ENCODE peak calls at places on chromosomes 6 and 20, in seven cellular contexts. B is iPS-NIHi11, U is cardiac fibroblast, T is AG09319, L is endodermal cell, W is NCI-H2171 treated with DMSO at 0.1 percent for 48 hours, Y is WTC11. G is an unnamed sample.

GRCh38 chr20:50354690-50355592 is 155.2 kb upstream of the PTPN1 start:
- DNase-seq in B (no peak), U (no peak), T (no peak), L (no peak), W (no peak), Y (no peak), G (peak)

GRCh38 chr6:157645201-157645795 is 177.7 kb upstream of the SNX9 start:
- DNase-seq in B (no peak), U (no peak), T (no peak), L (no peak), W (no peak), Y (no peak), G (no peak)

GRCh38 chr6:168192195-168192900 is 113.3 kb upstream of the FRMD1 start:
- DNase-seq in B (no peak), U (no peak), T (no peak), L (peak), W (peak), Y (no peak), G (no peak)

GRCh38 chr20:56353356-56353755 is 5.4 kb upstream of the FAM210B start:
- DNase-seq in B (no peak), U (no peak), T (no peak), L (no peak), W (no peak), Y (no peak), G (no peak)

GRCh38 chr6:101853226-101853625 is 459.7 kb downstream of the GRIK2 start:
- DNase-seq in B (no peak), U (peak), T (no peak), L (no peak), W (no peak), Y (no peak), G (no peak)

GRCh38 chr6:90790696-90791095 is 203.8 kb upstream of the MAP3K7 start:
- DNase-seq in B (no peak), U (peak), T (no peak), L (no peak), W (no peak), Y (no peak), G (no peak)

GRCh38 chr6:135267085-135267484 is 86.0 kb downstream of the MYB start:
- DNase-seq in B (no peak), U (no peak), T (no peak), L (no peak), W (peak), Y (no peak), G (no peak)

GRCh38 chr6:34546551-34547321 is 9.4 kb downstream of the SPDEF start:
- DNase-seq in B (no peak), U (no peak), T (no peak), L (no peak), W (peak), Y (no peak), G (no peak)

GRCh38 chr6:24721461-24722215 is 2.7 kb upstream of the C6orf62 start:
- DNase-seq in B (peak), U (peak), T (peak), L (no peak), W (no peak), Y (no peak), G (peak)

GRCh38 chr20:6975326-6975725 is 207.8 kb downstream of the BMP2 start:
- DNase-seq in B (no peak), U (no peak), T (no peak), L (no peak), W (no peak), Y (no peak), G (no peak)

GRCh38 chr6:16722616-16723015 is 38.6 kb downstream of the ATXN1 start:
- DNase-seq in B (no peak), U (no peak), T (no peak), L (no peak), W (no peak), Y (no peak), G (no peak)

GRCh38 chr6:91193446-91193845 is 606.6 kb upstream of the MAP3K7 start:
- DNase-seq in B (no peak), U (no peak), T (no peak), L (no peak), W (no peak), Y (no peak), G (no peak)

GRCh38 chr6:109912136-109912535 is 66.0 kb upstream of the GPR6 start:
- DNase-seq in B (no peak), U (no peak), T (no peak), L (no peak), W (no peak), Y (no peak), G (no peak)

GRCh38 chr6:40819182-40819834 is 219.7 kb downstream of the UNC5CL start:
- DNase-seq in B (no peak), U (no peak), T (no peak), L (no peak), W (no peak), Y (no peak), G (no peak)

GRCh38 chr6:25229671-25230321 is 49.4 kb upstream of the CARMIL1 start:
- DNase-seq in B (no peak), U (peak), T (peak), L (no peak), W (no peak), Y (no peak), G (no peak)

GRCh38 chr6:45854343-45854742 is 161.3 kb downstream of the CLIC5 start:
- DNase-seq in B (no peak), U (no peak), T (peak), L (no peak), W (peak), Y (no peak), G (no peak)

GRCh38 chr6:156886409-156886808 is 109.2 kb downstream of the ARID1B start:
- DNase-seq in B (no peak), U (peak), T (no peak), L (no peak), W (no peak), Y (no peak), G (no peak)

GRCh38 chr6:163248051-163248450 is 166.5 kb upstream of the QKI start:
- DNase-seq in B (no peak), U (peak), T (no peak), L (no peak), W (no peak), Y (no peak), G (no peak)

GRCh38 chr6:149075616-149076354 is 241.7 kb upstream of the TAB2 start:
- DNase-seq in B (no peak), U (peak), T (no peak), L (no peak), W (no peak), Y (no peak), G (no peak)

GRCh38 chr6:69007781-69008180 is 372.7 kb downstream of the ADGRB3 start:
- DNase-seq in B (no peak), U (no peak), T (no peak), L (no peak), W (no peak), Y (no peak), G (no peak)

GRCh38 chr20:45469336-45470261 is at the start of gene WFDC2:
- DNase-seq in B (peak), U (no peak), T (no peak), L (peak), W (peak), Y (peak), G (peak)

GRCh38 chr20:49501917-49502316 is 19.4 kb upstream of the KCNB1 start:
- DNase-seq in B (peak), U (peak), T (no peak), L (no peak), W (peak), Y (no peak), G (peak)

GRCh38 chr6:118507636-118508035 is 40.5 kb upstream of the PLN start:
- DNase-seq in B (no peak), U (no peak), T (no peak), L (no peak), W (no peak), Y (no peak), G (no peak)

GRCh38 chr6:156563710-156564109 is 213.5 kb upstream of the ARID1B start:
- DNase-seq in B (no peak), U (no peak), T (no peak), L (no peak), W (peak), Y (no peak), G (peak)

GRCh38 chr20:25050082-25050481 is 7.9 kb downstream of the ACSS1 start:
- DNase-seq in B (no peak), U (no peak), T (no peak), L (peak), W (no peak), Y (no peak), G (no peak)

GRCh38 chr20:32091888-32092346 is 17.6 kb upstream of the TM9SF4 start:
- DNase-seq in B (peak), U (peak), T (peak), L (peak), W (peak), Y (peak), G (peak)

GRCh38 chr6:140269766-140270165 is 895.3 kb upstream of the CITED2 start:
- DNase-seq in B (no peak), U (peak), T (no peak), L (no peak), W (no peak), Y (no peak), G (no peak)

GRCh38 chr6:109139109-109139508 is 43.8 kb downstream of the CEP57L1 start:
- DNase-seq in B (no peak), U (peak), T (no peak), L (no peak), W (no peak), Y (no peak), G (no peak)

GRCh38 chr6:38322123-38322522 is 317.6 kb downstream of the BTBD9 start:
- DNase-seq in B (no peak), U (no peak), T (no peak), L (no peak), W (no peak), Y (no peak), G (no peak)

GRCh38 chr6:133918208-133918930 is 29.5 kb downstream of the TCF21 start:
- DNase-seq in B (no peak), U (no peak), T (no peak), L (no peak), W (peak), Y (no peak), G (no peak)

GRCh38 chr6:48714286-48715049 is 603.5 kb upstream of the PTCHD4 start:
- DNase-seq in B (no peak), U (no peak), T (no peak), L (no peak), W (no peak), Y (no peak), G (no peak)

GRCh38 chr20:35461620-35462019 is 6.2 kb downstream of the CEP250 start:
- DNase-seq in B (no peak), U (peak), T (no peak), L (no peak), W (no peak), Y (no peak), G (no peak)

GRCh38 chr20:14344746-14345145 is 7.3 kb upstream of the FLRT3 start:
- DNase-seq in B (no peak), U (no peak), T (no peak), L (no peak), W (no peak), Y (no peak), G (peak)

GRCh38 chr6:124741341-124741740 is 220.9 kb upstream of the RNF217 start:
- DNase-seq in B (no peak), U (peak), T (no peak), L (no peak), W (no peak), Y (no peak), G (no peak)

GRCh38 chr6:152746172-152746553 is 4.4 kb upstream of the VIP start:
- DNase-seq in B (no peak), U (peak), T (no peak), L (no peak), W (no peak), Y (no peak), G (no peak)

GRCh38 chr6:168605964-168606363 is 165.0 kb downstream of the SMOC2 start:
- DNase-seq in B (no peak), U (no peak), T (no peak), L (no peak), W (no peak), Y (no peak), G (no peak)